ENCODE peak calls at places on chromosomes 6 and 20, in five cellular contexts. One of them, this sample, is unnamed.

GRCh38 chr6:80440496-80441160 is 334.2 kb downstream of the BCKDHB start:
- DNase-seq in RPMI8226: no peak
- DNase-seq in mesenchymal stem cell: no peak
- DNase-seq in iPS DF 6.9: no peak
- DNase-seq in NCI-H524: no peak
- DNase-seq in this sample: no peak

GRCh38 chr20:25139061-25139705 is 56.3 kb upstream of the ENTPD6 start:
- DNase-seq in iPS DF 6.9: no peak
- DNase-seq in RPMI8226: no peak
- DNase-seq in NCI-H524: no peak
- DNase-seq in mesenchymal stem cell: no peak
- DNase-seq in this sample: no peak

GRCh38 chr6:33632603-33633039 is 11.5 kb downstream of the ITPR3 start:
- DNase-seq in iPS DF 6.9: peak
- DNase-seq in RPMI8226: peak
- DNase-seq in NCI-H524: no peak
- DNase-seq in mesenchymal stem cell: peak
- DNase-seq in this sample: no peak

GRCh38 chr6:148524509-148524908 is 181.9 kb downstream of the SASH1 start:
- DNase-seq in iPS DF 6.9: no peak
- DNase-seq in mesenchymal stem cell: peak
- DNase-seq in NCI-H524: no peak
- DNase-seq in RPMI8226: no peak
- DNase-seq in this sample: no peak

GRCh38 chr6:45801471-45802289 is 214.0 kb downstream of the CLIC5 start:
- DNase-seq in iPS DF 6.9: no peak
- DNase-seq in mesenchymal stem cell: no peak
- DNase-seq in NCI-H524: no peak
- DNase-seq in RPMI8226: no peak
- DNase-seq in this sample: no peak

GRCh38 chr6:16286151-16286522 is 47.8 kb downstream of the GMPR start:
- DNase-seq in iPS DF 6.9: peak
- DNase-seq in RPMI8226: peak
- DNase-seq in mesenchymal stem cell: peak
- DNase-seq in NCI-H524: peak
- DNase-seq in this sample: no peak

GRCh38 chr6:88492824-88493223 is 326.7 kb upstream of the CNR1 start:
- DNase-seq in NCI-H524: no peak
- DNase-seq in iPS DF 6.9: no peak
- DNase-seq in RPMI8226: no peak
- DNase-seq in mesenchymal stem cell: peak
- DNase-seq in this sample: no peak

GRCh38 chr6:53979468-53980067 is 131.7 kb upstream of the MLIP start:
- DNase-seq in iPS DF 6.9: no peak
- DNase-seq in mesenchymal stem cell: peak
- DNase-seq in RPMI8226: peak
- DNase-seq in NCI-H524: no peak
- DNase-seq in this sample: peak

GRCh38 chr20:43909720-43910119 is 4.9 kb upstream of the TOX2 start:
- DNase-seq in iPS DF 6.9: no peak
- DNase-seq in mesenchymal stem cell: no peak
- DNase-seq in RPMI8226: no peak
- DNase-seq in NCI-H524: no peak
- DNase-seq in this sample: no peak

GRCh38 chr6:27592481-27593199 is 119.7 kb upstream of the ZNF184 start:
- DNase-seq in NCI-H524: peak
- DNase-seq in RPMI8226: peak
- DNase-seq in mesenchymal stem cell: peak
- DNase-seq in iPS DF 6.9: no peak
- DNase-seq in this sample: no peak

GRCh38 chr20:8853805-8854338 is 215.0 kb upstream of the PLCB4 start:
- DNase-seq in mesenchymal stem cell: peak
- DNase-seq in NCI-H524: peak
- DNase-seq in iPS DF 6.9: peak
- DNase-seq in RPMI8226: peak
- DNase-seq in this sample: peak

GRCh38 chr6:91268941-91269340 is 682.1 kb upstream of the MAP3K7 start:
- DNase-seq in iPS DF 6.9: no peak
- DNase-seq in NCI-H524: no peak
- DNase-seq in mesenchymal stem cell: peak
- DNase-seq in RPMI8226: no peak
- DNase-seq in this sample: no peak

GRCh38 chr6:85323435-85324040 is 126.3 kb upstream of the NT5E start:
- DNase-seq in RPMI8226: peak
- DNase-seq in NCI-H524: peak
- DNase-seq in mesenchymal stem cell: peak
- DNase-seq in iPS DF 6.9: peak
- DNase-seq in this sample: peak

GRCh38 chr20:18638768-18639167 is 50.9 kb downstream of the DTD1 start:
- DNase-seq in iPS DF 6.9: no peak
- DNase-seq in RPMI8226: no peak
- DNase-seq in mesenchymal stem cell: peak
- DNase-seq in NCI-H524: no peak
- DNase-seq in this sample: no peak

GRCh38 chr6:7473805-7474329 is 67.6 kb upstream of the DSP start:
- DNase-seq in mesenchymal stem cell: no peak
- DNase-seq in NCI-H524: no peak
- DNase-seq in RPMI8226: no peak
- DNase-seq in iPS DF 6.9: no peak
- DNase-seq in this sample: no peak

GRCh38 chr6:75504902-75505233 is 11.3 kb upstream of the FILIP1 start:
- DNase-seq in NCI-H524: no peak
- DNase-seq in iPS DF 6.9: no peak
- DNase-seq in mesenchymal stem cell: no peak
- DNase-seq in RPMI8226: no peak
- DNase-seq in this sample: no peak

GRCh38 chr20:49496526-49497216 is 14.2 kb upstream of the KCNB1 start:
- DNase-seq in NCI-H524: no peak
- DNase-seq in mesenchymal stem cell: no peak
- DNase-seq in RPMI8226: no peak
- DNase-seq in iPS DF 6.9: no peak
- DNase-seq in this sample: no peak

GRCh38 chr6:107576852-107577251 is 86.9 kb downstream of the SOBP start:
- DNase-seq in iPS DF 6.9: no peak
- DNase-seq in NCI-H524: no peak
- DNase-seq in RPMI8226: no peak
- DNase-seq in mesenchymal stem cell: peak
- DNase-seq in this sample: no peak

GRCh38 chr6:53244958-53245357 is 96.3 kb upstream of the GCM1 start:
- DNase-seq in iPS DF 6.9: no peak
- DNase-seq in mesenchymal stem cell: no peak
- DNase-seq in NCI-H524: no peak
- DNase-seq in RPMI8226: no peak
- DNase-seq in this sample: no peak

GRCh38 chr6:40779399-40779798 is 192.2 kb upstream of the LRFN2 start:
- DNase-seq in iPS DF 6.9: no peak
- DNase-seq in mesenchymal stem cell: peak
- DNase-seq in NCI-H524: no peak
- DNase-seq in RPMI8226: no peak
- DNase-seq in this sample: no peak

GRCh38 chr20:2693996-2694471 is 1.5 kb downstream of the EBF4 start:
- DNase-seq in mesenchymal stem cell: no peak
- DNase-seq in RPMI8226: no peak
- DNase-seq in NCI-H524: no peak
- DNase-seq in iPS DF 6.9: no peak
- DNase-seq in this sample: no peak

GRCh38 chr20:31676534-31677030 is 38.9 kb downstream of the COX4I2 start:
- DNase-seq in mesenchymal stem cell: no peak
- DNase-seq in iPS DF 6.9: no peak
- DNase-seq in RPMI8226: no peak
- DNase-seq in NCI-H524: no peak
- DNase-seq in this sample: no peak

GRCh38 chr6:112218563-112218962 is 35.8 kb downstream of the LAMA4 start:
- DNase-seq in iPS DF 6.9: no peak
- DNase-seq in mesenchymal stem cell: no peak
- DNase-seq in NCI-H524: no peak
- DNase-seq in RPMI8226: no peak
- DNase-seq in this sample: no peak

GRCh38 chr6:149360536-149360935 is 39.5 kb upstream of the SUMO4 start:
- DNase-seq in RPMI8226: no peak
- DNase-seq in iPS DF 6.9: no peak
- DNase-seq in NCI-H524: no peak
- DNase-seq in mesenchymal stem cell: no peak
- DNase-seq in this sample: no peak

GRCh38 chr6:89818977-89819335 is 638 bp downstream of the MDN1 start:
- DNase-seq in iPS DF 6.9: no peak
- DNase-seq in NCI-H524: peak
- DNase-seq in RPMI8226: peak
- DNase-seq in mesenchymal stem cell: peak
- DNase-seq in this sample: no peak

GRCh38 chr6:24831771-24832718 is 33.3 kb upstream of the ARMH2 start:
- DNase-seq in mesenchymal stem cell: peak
- DNase-seq in iPS DF 6.9: no peak
- DNase-seq in NCI-H524: no peak
- DNase-seq in RPMI8226: no peak
- DNase-seq in this sample: no peak

GRCh38 chr20:38658879-38659612 is 57.4 kb downstream of the ARHGAP40 start:
- DNase-seq in mesenchymal stem cell: peak
- DNase-seq in iPS DF 6.9: no peak
- DNase-seq in NCI-H524: peak
- DNase-seq in RPMI8226: peak
- DNase-seq in this sample: peak

GRCh38 chr6:116105247-116105646 is 4.6 kb downstream of the NT5DC1 start:
- DNase-seq in NCI-H524: no peak
- DNase-seq in RPMI8226: no peak
- DNase-seq in mesenchymal stem cell: no peak
- DNase-seq in iPS DF 6.9: no peak
- DNase-seq in this sample: no peak

GRCh38 chr6:89302936-89303335 is 12.2 kb downstream of the GABRR2 start:
- DNase-seq in RPMI8226: no peak
- DNase-seq in mesenchymal stem cell: no peak
- DNase-seq in NCI-H524: no peak
- DNase-seq in iPS DF 6.9: no peak
- DNase-seq in this sample: no peak

GRCh38 chr6:157060440-157060949 is 262.8 kb downstream of the TMEM242 start:
- DNase-seq in NCI-H524: no peak
- DNase-seq in RPMI8226: no peak
- DNase-seq in iPS DF 6.9: no peak
- DNase-seq in mesenchymal stem cell: no peak
- DNase-seq in this sample: no peak